ENCODE peak calls at places on chromosomes 3 and 15, in six cellular contexts. One of them, this sample, is unnamed.

GRCh38 chr15:70096215-70096974 is 1.3 kb downstream of the TLE3 start:
- DNase-seq in AG09319: no peak
- DNase-seq in EH: peak; percentile 58
- DNase-seq in activated naive CD4-positive, alpha-beta T cell: peak; percentile 37
- DNase-seq in anterior cingulate cortex: no peak
- DNase-seq in T-cell: peak; percentile 40
- DNase-seq in this sample: peak; percentile 31

GRCh38 chr3:139388961-139389551 is 391 bp downstream of the COPB2 start:
- DNase-seq in AG09319: no peak
- DNase-seq in EH: no peak
- DNase-seq in activated naive CD4-positive, alpha-beta T cell: peak; percentile 22
- DNase-seq in anterior cingulate cortex: no peak
- DNase-seq in T-cell: peak; percentile 24
- DNase-seq in this sample: no peak

GRCh38 chr15:52331490-52332240 is 36.1 kb upstream of the MYO5C start:
- DNase-seq in AG09319: no peak
- DNase-seq in EH: peak; percentile 65
- DNase-seq in activated naive CD4-positive, alpha-beta T cell: no peak
- DNase-seq in anterior cingulate cortex: no peak
- DNase-seq in T-cell: peak; percentile 5
- DNase-seq in this sample: peak; percentile 3

GRCh38 chr15:40275954-40276353 is 6.9 kb downstream of the ANKRD63 start:
- DNase-seq in AG09319: no peak
- DNase-seq in EH: no peak
- DNase-seq in activated naive CD4-positive, alpha-beta T cell: no peak
- DNase-seq in anterior cingulate cortex: no peak
- DNase-seq in T-cell: no peak
- DNase-seq in this sample: no peak

GRCh38 chr15:35858707-35859106 is 312.7 kb upstream of the DPH6 start:
- DNase-seq in AG09319: no peak
- DNase-seq in EH: no peak
- DNase-seq in activated naive CD4-positive, alpha-beta T cell: no peak
- DNase-seq in anterior cingulate cortex: no peak
- DNase-seq in T-cell: no peak
- DNase-seq in this sample: no peak

GRCh38 chr15:79365765-79366164 is 54.9 kb downstream of the TMED3 start:
- DNase-seq in AG09319: no peak
- DNase-seq in EH: peak; percentile 30
- DNase-seq in activated naive CD4-positive, alpha-beta T cell: no peak
- DNase-seq in anterior cingulate cortex: no peak
- DNase-seq in T-cell: no peak
- DNase-seq in this sample: no peak

GRCh38 chr3:108136888-108137814 is 46.3 kb upstream of the CD47 start:
- DNase-seq in AG09319: no peak
- DNase-seq in EH: no peak
- DNase-seq in activated naive CD4-positive, alpha-beta T cell: no peak
- DNase-seq in anterior cingulate cortex: no peak
- DNase-seq in T-cell: no peak
- DNase-seq in this sample: no peak

GRCh38 chr15:81410318-81410753 is 36.3 kb upstream of the TMC3 start:
- DNase-seq in AG09319: peak; percentile 49
- DNase-seq in EH: peak; percentile 62
- DNase-seq in activated naive CD4-positive, alpha-beta T cell: peak; percentile 2
- DNase-seq in anterior cingulate cortex: peak; percentile 24
- DNase-seq in T-cell: peak; percentile 14
- DNase-seq in this sample: peak; percentile 2

GRCh38 chr3:134229038-134229437 is 21.6 kb downstream of the RYK start:
- DNase-seq in AG09319: no peak
- DNase-seq in EH: no peak
- DNase-seq in activated naive CD4-positive, alpha-beta T cell: no peak
- DNase-seq in anterior cingulate cortex: no peak
- DNase-seq in T-cell: no peak
- DNase-seq in this sample: no peak

GRCh38 chr3:187165144-187165543 is 25.8 kb upstream of the RPL39L start:
- DNase-seq in AG09319: no peak
- DNase-seq in EH: peak; percentile 67
- DNase-seq in activated naive CD4-positive, alpha-beta T cell: no peak
- DNase-seq in anterior cingulate cortex: no peak
- DNase-seq in T-cell: peak; percentile 16
- DNase-seq in this sample: no peak

GRCh38 chr3:96970211-96970610 is 155.8 kb downstream of the EPHA6 start:
- DNase-seq in AG09319: no peak
- DNase-seq in EH: no peak
- DNase-seq in activated naive CD4-positive, alpha-beta T cell: no peak
- DNase-seq in anterior cingulate cortex: no peak
- DNase-seq in T-cell: no peak
- DNase-seq in this sample: no peak

GRCh38 chr15:68819451-68820204 is 1.1 kb downstream of the ANP32A start:
- DNase-seq in AG09319: no peak
- DNase-seq in EH: peak; percentile 67
- DNase-seq in activated naive CD4-positive, alpha-beta T cell: no peak
- DNase-seq in anterior cingulate cortex: peak; percentile 49
- DNase-seq in T-cell: no peak
- DNase-seq in this sample: no peak

GRCh38 chr15:63593705-63594671 is 3.2 kb upstream of the FBXL22 start:
- DNase-seq in AG09319: no peak
- DNase-seq in EH: no peak
- DNase-seq in activated naive CD4-positive, alpha-beta T cell: no peak
- DNase-seq in anterior cingulate cortex: no peak
- DNase-seq in T-cell: no peak
- DNase-seq in this sample: no peak

GRCh38 chr3:87503901-87504498 is 227.6 kb upstream of the POU1F1 start:
- DNase-seq in AG09319: peak; percentile 19
- DNase-seq in EH: peak; percentile 76
- DNase-seq in activated naive CD4-positive, alpha-beta T cell: no peak
- DNase-seq in anterior cingulate cortex: no peak
- DNase-seq in T-cell: no peak
- DNase-seq in this sample: no peak

GRCh38 chr3:48039487-48040190 is 23.4 kb upstream of the MAP4 start:
- DNase-seq in AG09319: no peak
- DNase-seq in EH: peak; percentile 94
- DNase-seq in activated naive CD4-positive, alpha-beta T cell: no peak
- DNase-seq in anterior cingulate cortex: no peak
- DNase-seq in T-cell: no peak
- DNase-seq in this sample: no peak

GRCh38 chr3:68007621-68008226 is 353.3 kb upstream of the SUCLG2 start:
- DNase-seq in AG09319: no peak
- DNase-seq in EH: no peak
- DNase-seq in activated naive CD4-positive, alpha-beta T cell: no peak
- DNase-seq in anterior cingulate cortex: peak; percentile 50
- DNase-seq in T-cell: peak; percentile 31
- DNase-seq in this sample: peak; percentile 26

GRCh38 chr3:133840055-133840737 is 34.6 kb downstream of the SRPRB start:
- DNase-seq in AG09319: no peak
- DNase-seq in EH: no peak
- DNase-seq in activated naive CD4-positive, alpha-beta T cell: no peak
- DNase-seq in anterior cingulate cortex: no peak
- DNase-seq in T-cell: no peak
- DNase-seq in this sample: no peak

GRCh38 chr15:64197425-64197824 is 34.6 kb upstream of the PPIB start:
- DNase-seq in AG09319: peak; percentile 72
- DNase-seq in EH: peak; percentile 21
- DNase-seq in activated naive CD4-positive, alpha-beta T cell: no peak
- DNase-seq in anterior cingulate cortex: no peak
- DNase-seq in T-cell: no peak
- DNase-seq in this sample: no peak

GRCh38 chr3:76134166-76134565 is 348.8 kb upstream of the ZNF717 start:
- DNase-seq in AG09319: no peak
- DNase-seq in EH: no peak
- DNase-seq in activated naive CD4-positive, alpha-beta T cell: no peak
- DNase-seq in anterior cingulate cortex: no peak
- DNase-seq in T-cell: no peak
- DNase-seq in this sample: no peak

GRCh38 chr3:177447938-177448337 is 250.7 kb upstream of the TBL1XR1 start:
- DNase-seq in AG09319: no peak
- DNase-seq in EH: no peak
- DNase-seq in activated naive CD4-positive, alpha-beta T cell: no peak
- DNase-seq in anterior cingulate cortex: no peak
- DNase-seq in T-cell: no peak
- DNase-seq in this sample: no peak

GRCh38 chr3:186842426-186843038 is at the start of gene ADIPOQ:
- DNase-seq in AG09319: no peak
- DNase-seq in EH: no peak
- DNase-seq in activated naive CD4-positive, alpha-beta T cell: no peak
- DNase-seq in anterior cingulate cortex: no peak
- DNase-seq in T-cell: no peak
- DNase-seq in this sample: no peak

GRCh38 chr15:69014454-69014853 is at the start of gene NOX5:
- DNase-seq in AG09319: no peak
- DNase-seq in EH: peak; percentile 97
- DNase-seq in activated naive CD4-positive, alpha-beta T cell: no peak
- DNase-seq in anterior cingulate cortex: no peak
- DNase-seq in T-cell: no peak
- DNase-seq in this sample: no peak

This sample was measured in hypothalamus.